ENCODE peak calls at places on chromosome 15, in seven cellular contexts. I is prostate gland, X is nephron progenitor cell, N is mesendoderm, M is HTR-8/SVneo, T is adrenal gland, D is GM20000. L is an unnamed sample.

GRCh38 chr15:77060560-77060959 is 10.3 kb downstream of the TSPAN3 start:
- DNase-seq in I (no peak), X (no peak), N (no peak), M (no peak), T (peak), D (no peak), L (no peak)

GRCh38 chr15:91150492-91151160 is 50.6 kb downstream of the SV2B start:
- DNase-seq in I (no peak), X (no peak), N (no peak), M (no peak), T (no peak), D (no peak), L (no peak)

GRCh38 chr15:90683876-90684275 is 33.3 kb upstream of the BLM start:
- DNase-seq in I (no peak), X (no peak), N (no peak), M (no peak), T (no peak), D (no peak), L (no peak)

GRCh38 chr15:68407141-68407885 is 24.6 kb downstream of the ITGA11 start:
- DNase-seq in I (no peak), X (no peak), N (no peak), M (no peak), T (peak), D (no peak), L (no peak)

GRCh38 chr15:68697711-68698690 is 119.2 kb downstream of the CORO2B start:
- DNase-seq in I (no peak), X (no peak), N (no peak), M (no peak), T (no peak), D (no peak), L (no peak)

GRCh38 chr15:39969871-39970270 is 36.0 kb downstream of the EIF2AK4 start:
- DNase-seq in I (no peak), X (no peak), N (peak), M (no peak), T (no peak), D (no peak), L (peak)

GRCh38 chr15:93300796-93301195 is 211.8 kb upstream of the RGMA start:
- DNase-seq in I (no peak), X (no peak), N (no peak), M (no peak), T (no peak), D (no peak), L (no peak)

GRCh38 chr15:74156678-74157411 is 16.7 kb upstream of the ISLR start:
- DNase-seq in I (no peak), X (no peak), N (no peak), M (no peak), T (peak), D (no peak), L (no peak)

GRCh38 chr15:101244039-101244781 is 7.6 kb downstream of the CHSY1 start:
- DNase-seq in I (no peak), X (no peak), N (no peak), M (no peak), T (no peak), D (no peak), L (no peak)

GRCh38 chr15:79093352-79093935 is 2.9 kb upstream of the RASGRF1 start:
- DNase-seq in I (no peak), X (no peak), N (no peak), M (no peak), T (no peak), D (no peak), L (no peak)

GRCh38 chr15:93201940-93202339 is 112.9 kb upstream of the RGMA start:
- DNase-seq in I (no peak), X (no peak), N (no peak), M (no peak), T (no peak), D (no peak), L (no peak)

GRCh38 chr15:66006986-66007385 is 137.7 kb downstream of the RAB11A start:
- DNase-seq in I (no peak), X (no peak), N (peak), M (no peak), T (no peak), D (no peak), L (no peak)